ENCODE peak calls at places on chromosomes 7 and 10, in nine cellular contexts. G is CD8-positive, alpha-beta T cell; X is GM23338; J is myocyte; H is left cardiac atrium; S is activated naive CD4-positive, alpha-beta T cell treated with anti-CD3 and anti-CD28 coated beads for 36 hours; K is ovary; Z is EL; E is SW 1271. I is an unnamed sample.

GRCh38 chr7:158450476-158451124 is 137.0 kb downstream of the PTPRN2 start:
- DNase-seq in G (no peak), K (no peak), E (no peak), H (no peak), X (peak), S (no peak), Z (no peak), J (no peak), I (no peak)

GRCh38 chr10:2886662-2887061 is 180.7 kb upstream of the PFKP start:
- DNase-seq in X (no peak), K (no peak), J (no peak), H (no peak), S (no peak), Z (no peak), G (no peak), E (no peak), I (no peak)

GRCh38 chr7:147556317-147556716 is 1034.2 kb upstream of the C7orf33 start:
- DNase-seq in Z (no peak), E (no peak), K (no peak), X (no peak), S (no peak), H (no peak), J (no peak), G (no peak), I (no peak)

GRCh38 chr10:105585753-105586152 is 944.7 kb downstream of the SORCS3 start:
- DNase-seq in E (peak), S (no peak), H (no peak), X (peak), Z (peak), G (no peak), K (no peak), J (no peak), I (no peak)

GRCh38 chr10:98090822-98091221 is 43.6 kb upstream of the R3HCC1L start:
- DNase-seq in K (no peak), E (no peak), H (no peak), J (no peak), G (no peak), Z (no peak), X (no peak), S (no peak), I (no peak)

GRCh38 chr7:138613630-138614029 is 87.5 kb downstream of the SVOPL start:
- DNase-seq in K (no peak), E (no peak), G (no peak), J (no peak), X (no peak), H (no peak), Z (no peak), S (no peak), I (no peak)

GRCh38 chr10:119105155-119105554 is 1.2 kb downstream of the DENND10 start:
- DNase-seq in H (no peak), Z (no peak), X (no peak), S (no peak), K (no peak), E (no peak), J (no peak), G (no peak), I (no peak)

GRCh38 chr7:114652041-114652440 is 237.4 kb downstream of the FOXP2 start:
- DNase-seq in H (no peak), X (no peak), G (no peak), S (no peak), J (no peak), K (no peak), E (no peak), Z (no peak), I (no peak)

GRCh38 chr10:112532053-112532658 is 85.1 kb downstream of the VTI1A start:
- DNase-seq in Z (no peak), G (no peak), K (no peak), S (peak), J (no peak), E (no peak), H (no peak), X (no peak), I (no peak)

GRCh38 chr10:73768881-73769280 is 13.0 kb upstream of the CHCHD1 start:
- DNase-seq in E (no peak), X (peak), H (no peak), G (peak), K (no peak), Z (no peak), J (no peak), S (peak), I (no peak)

GRCh38 chr10:70656489-70656888 is 15.8 kb upstream of the ADAMTS14 start:
- DNase-seq in S (peak), E (peak), G (no peak), X (no peak), J (peak), H (no peak), K (no peak), Z (peak), I (peak)

GRCh38 chr10:83212632-83213349 is 926.5 kb upstream of the GHITM start:
- DNase-seq in G (no peak), J (no peak), H (no peak), S (no peak), Z (peak), E (no peak), X (no peak), K (no peak), I (no peak)

GRCh38 chr10:76998451-76998850 is 639.2 kb downstream of the KCNMA1 start:
- DNase-seq in G (no peak), S (no peak), X (no peak), J (no peak), H (no peak), K (no peak), E (no peak), Z (no peak), I (no peak)

GRCh38 chr7:16833373-16833772 is 28.6 kb upstream of the AGR2 start:
- DNase-seq in G (no peak), X (no peak), S (no peak), K (no peak), H (no peak), E (no peak), J (no peak), Z (no peak), I (no peak)

GRCh38 chr10:32139223-32140073 is 83.2 kb upstream of the KIF5B start:
- DNase-seq in H (peak), Z (peak), S (peak), G (no peak), X (peak), K (peak), E (peak), J (peak), I (peak)

GRCh38 chr10:131920151-131920550 is 19.3 kb downstream of the PPP2R2D start:
- DNase-seq in E (no peak), Z (no peak), S (no peak), X (no peak), H (no peak), J (no peak), K (no peak), G (no peak), I (no peak)

GRCh38 chr10:15084502-15084922 is 4.1 kb downstream of the ACBD7 start:
- DNase-seq in S (no peak), Z (peak), J (peak), E (no peak), X (peak), K (peak), H (peak), G (no peak), I (peak)

GRCh38 chr7:152663926-152664325 is 12.0 kb downstream of the XRCC2 start:
- DNase-seq in K (no peak), E (no peak), H (no peak), J (peak), G (no peak), Z (no peak), X (no peak), S (no peak), I (no peak)

GRCh38 chr10:103083266-103083976 is 109.7 kb downstream of the NT5C2 start:
- DNase-seq in X (no peak), S (no peak), E (no peak), J (no peak), Z (no peak), G (no peak), K (no peak), H (no peak), I (no peak)

GRCh38 chr7:141288626-141289025 is 214.8 kb downstream of the TMEM178B start:
- DNase-seq in J (no peak), Z (no peak), X (no peak), G (no peak), S (no peak), E (no peak), H (no peak), K (no peak), I (no peak)

GRCh38 chr10:97498841-97499560 is at the start of gene UBTD1:
- DNase-seq in J (peak), G (peak), X (peak), K (peak), E (no peak), H (peak), S (peak), Z (peak), I (peak)

GRCh38 chr7:46512901-46513431 is 591.9 kb upstream of the IGFBP3 start:
- DNase-seq in X (no peak), K (no peak), Z (no peak), J (no peak), G (no peak), S (no peak), E (no peak), H (no peak), I (no peak)

GRCh38 chr10:24944512-24945255 is 7.7 kb downstream of the PRTFDC1 start:
- DNase-seq in J (peak), E (no peak), Z (peak), G (no peak), S (no peak), X (no peak), K (no peak), H (no peak), I (peak)

GRCh38 chr10:75717126-75717916 is 285.9 kb downstream of the LRMDA start:
- DNase-seq in H (no peak), X (no peak), J (peak), E (no peak), Z (no peak), G (no peak), K (no peak), S (no peak), I (no peak)

GRCh38 chr7:132275384-132275783 is 300.9 kb downstream of the PLXNA4 start:
- DNase-seq in S (no peak), K (no peak), G (no peak), J (no peak), H (no peak), E (no peak), X (peak), Z (no peak), I (no peak)

GRCh38 chr7:44799939-44800338 is 3.5 kb downstream of the PPIA start:
- DNase-seq in Z (no peak), X (no peak), J (no peak), E (no peak), H (no peak), K (no peak), G (no peak), S (no peak), I (no peak)

GRCh38 chr10:22624289-22624738 is 90.1 kb downstream of the PIP4K2A start:
- DNase-seq in Z (peak), H (no peak), K (no peak), X (peak), G (no peak), E (peak), S (no peak), J (no peak), I (no peak)

GRCh38 chr10:132878730-132879407 is 63.5 kb downstream of the CFAP46 start:
- DNase-seq in Z (no peak), S (no peak), X (peak), G (peak), E (no peak), H (no peak), J (no peak), K (peak), I (no peak)

GRCh38 chr7:44953156-44953555 is 25.7 kb downstream of the MYO1G start:
- DNase-seq in H (no peak), G (no peak), X (no peak), K (no peak), J (no peak), Z (no peak), S (no peak), E (no peak), I (no peak)

I was measured in heart left ventricle.